ENCODE peak calls at places on chromosomes 3 and 15, in ten cellular contexts. F, I, X, G, U, Y, V, B, D and Q are unnamed samples.

GRCh38 chr3:42705039-42705767 is 2.6 kb upstream of the HHATL start:
- DNase-seq in F (no peak), I (no peak), X (no peak), G (peak; percentile 21), U (no peak), Y (no peak), V (no peak), B (no peak), D (no peak), Q (no peak)

GRCh38 chr3:43153189-43154083 is 47.6 kb upstream of the POMGNT2 start:
- DNase-seq in F (no peak), I (no peak), X (no peak), G (no peak), U (peak; percentile 42), Y (peak; percentile 84), V (no peak), B (peak; percentile 91), D (no peak), Q (peak; percentile 78)

GRCh38 chr3:53122933-53123305 is 7.3 kb downstream of the RFT1 start:
- DNase-seq in F (no peak), I (no peak), X (no peak), G (no peak), U (no peak), Y (no peak), V (no peak), B (no peak), D (no peak), Q (no peak)

GRCh38 chr3:132435911-132436425 is 18.7 kb downstream of the DNAJC13 start:
- DNase-seq in F (no peak), I (no peak), X (no peak), G (no peak), U (no peak), Y (peak; percentile 58), V (no peak), B (no peak), D (no peak), Q (no peak)

GRCh38 chr15:73305331-73306211 is 63.2 kb downstream of the HCN4 start:
- DNase-seq in F (no peak), I (peak; percentile 94), X (no peak), G (peak; percentile 81), U (no peak), Y (peak; percentile 84), V (peak; percentile 42), B (peak; percentile 61), D (no peak), Q (peak; percentile 28)

GRCh38 chr3:36741285-36741684 is 23.1 kb downstream of the DCLK3 start:
- DNase-seq in F (no peak), I (no peak), X (no peak), G (no peak), U (no peak), Y (peak; percentile 16), V (no peak), B (peak; percentile 8), D (no peak), Q (peak; percentile 18)

GRCh38 chr3:132573657-132574260 is 23.3 kb upstream of the ACKR4 start:
- DNase-seq in F (no peak), I (no peak), X (no peak), G (no peak), U (no peak), Y (peak; percentile 51), V (no peak), B (peak; percentile 95), D (no peak), Q (no peak)

GRCh38 chr15:41043276-41043675 is 72.8 kb downstream of the INO80 start:
- DNase-seq in F (no peak), I (no peak), X (no peak), G (no peak), U (no peak), Y (peak; percentile 91), V (no peak), B (peak; percentile 90), D (no peak), Q (peak; percentile 61)

GRCh38 chr3:178340523-178340922 is 195.7 kb upstream of the KCNMB2 start:
- DNase-seq in F (no peak), I (no peak), X (no peak), G (no peak), U (no peak), Y (peak; percentile 56), V (no peak), B (no peak), D (no peak), Q (no peak)

GRCh38 chr3:151168269-151169094 is 34.5 kb downstream of the GPR171 start:
- DNase-seq in F (peak; percentile 86), I (peak; percentile 59), X (no peak), G (peak; percentile 72), U (peak; percentile 61), Y (peak; percentile 73), V (peak; percentile 64), B (peak; percentile 68), D (peak; percentile 73), Q (peak; percentile 44)

GRCh38 chr3:24363242-24363641 is 131.4 kb downstream of the THRB start:
- DNase-seq in F (no peak), I (no peak), X (no peak), G (no peak), U (no peak), Y (peak; percentile 66), V (no peak), B (peak; percentile 32), D (no peak), Q (no peak)

GRCh38 chr15:82647835-82648256 is 683 bp upstream of the CPEB1 start:
- DNase-seq in F (no peak), I (peak; percentile 45), X (no peak), G (peak; percentile 82), U (no peak), Y (no peak), V (no peak), B (no peak), D (peak; percentile 35), Q (no peak)

GRCh38 chr15:75669191-75669878 is 21.6 kb downstream of the SNX33 start:
- DNase-seq in F (peak; percentile 70), I (no peak), X (no peak), G (no peak), U (no peak), Y (no peak), V (no peak), B (peak; percentile 30), D (peak; percentile 4), Q (no peak)

GRCh38 chr15:67110958-67111864 is 45.8 kb downstream of the SMAD3 start:
- DNase-seq in F (no peak), I (no peak), X (no peak), G (no peak), U (no peak), Y (no peak), V (no peak), B (peak; percentile 54), D (no peak), Q (no peak)

GRCh38 chr15:79769081-79769481 is 127.7 kb downstream of the MTHFS start:
- DNase-seq in F (no peak), I (no peak), X (no peak), G (no peak), U (no peak), Y (peak; percentile 8), V (no peak), B (peak; percentile 38), D (no peak), Q (no peak)

GRCh38 chr3:49554639-49555265 is 475 bp downstream of the BSN start:
- DNase-seq in F (peak; percentile 88), I (peak; percentile 38), X (peak; percentile 70), G (no peak), U (no peak), Y (peak; percentile 48), V (no peak), B (no peak), D (no peak), Q (peak; percentile 5)

GRCh38 chr3:4290272-4290893 is 12.8 kb upstream of the SETMAR start:
- DNase-seq in F (no peak), I (peak; percentile 10), X (no peak), G (peak; percentile 33), U (peak; percentile 1), Y (peak; percentile 67), V (peak; percentile 8), B (peak; percentile 47), D (no peak), Q (no peak)

GRCh38 chr3:119669906-119670570 is 7.2 kb downstream of the COX17 start:
- DNase-seq in F (no peak), I (no peak), X (no peak), G (no peak), U (no peak), Y (peak; percentile 58), V (no peak), B (no peak), D (no peak), Q (no peak)

GRCh38 chr15:35980719-35981118 is 434.8 kb upstream of the DPH6 start:
- DNase-seq in F (no peak), I (no peak), X (no peak), G (no peak), U (no peak), Y (no peak), V (no peak), B (peak; percentile 21), D (no peak), Q (no peak)

GRCh38 chr3:43079536-43080332 is 26.1 kb downstream of the POMGNT2 start:
- DNase-seq in F (no peak), I (no peak), X (no peak), G (no peak), U (no peak), Y (no peak), V (no peak), B (no peak), D (no peak), Q (no peak)

GRCh38 chr15:77014137-77015081 is 19.5 kb downstream of the PSTPIP1 start:
- DNase-seq in F (no peak), I (no peak), X (peak; percentile 73), G (no peak), U (no peak), Y (no peak), V (no peak), B (no peak), D (no peak), Q (no peak)

GRCh38 chr3:158794936-158795518 is 6.8 kb upstream of the MFSD1 start:
- DNase-seq in F (no peak), I (peak; percentile 10), X (no peak), G (peak; percentile 37), U (no peak), Y (peak; percentile 69), V (peak; percentile 48), B (peak; percentile 52), D (no peak), Q (no peak)

GRCh38 chr3:45817788-45818523 is 21.6 kb upstream of the SLC6A20 start:
- DNase-seq in F (no peak), I (peak; percentile 67), X (no peak), G (no peak), U (no peak), Y (peak; percentile 90), V (peak; percentile 48), B (peak; percentile 95), D (no peak), Q (peak; percentile 77)

GRCh38 chr15:47376190-47376589 is 341.1 kb upstream of the SEMA6D start:
- DNase-seq in F (no peak), I (no peak), X (no peak), G (no peak), U (no peak), Y (no peak), V (no peak), B (no peak), D (no peak), Q (no peak)